ENCODE peak calls at places on chromosomes 12 and 14, in eight cellular contexts. Z is sigmoid colon, Y is right lobe of liver, R is caudate nucleus, D is lung, K is A549, L is AG04450, A is cardiac muscle cell. H is an unnamed sample.

GRCh38 chr12:61857968-61858367 is 402.2 kb upstream of the USP15 start:
- DNase-seq in Z (no peak), Y (no peak), R (no peak), D (no peak), K (no peak), L (no peak), A (no peak), H (no peak)

GRCh38 chr12:104201238-104202001 is 14.2 kb upstream of the TXNRD1 start:
- DNase-seq in Z (no peak), Y (peak; percentile 54), R (peak; percentile 18), D (peak; percentile 46), K (peak; percentile 86), L (no peak), A (peak; percentile 63), H (peak; percentile 35)

GRCh38 chr14:77838756-77839565 is 39.1 kb downstream of the ADCK1 start:
- DNase-seq in Z (no peak), Y (no peak), R (peak; percentile 37), D (no peak), K (no peak), L (no peak), A (no peak), H (no peak)

GRCh38 chr14:104600141-104600643 is 4.4 kb downstream of the TMEM179 start:
- DNase-seq in Z (no peak), Y (no peak), R (no peak), D (no peak), K (peak; percentile 55), L (no peak), A (no peak), H (no peak)

GRCh38 chr14:98120831-98121464 is 1151.0 kb downstream of the BCL11B start:
- DNase-seq in Z (no peak), Y (no peak), R (no peak), D (no peak), K (no peak), L (no peak), A (no peak), H (no peak)

GRCh38 chr14:102295301-102295700 is 9.7 kb downstream of the MOK start:
- DNase-seq in Z (no peak), Y (no peak), R (no peak), D (no peak), K (no peak), L (no peak), A (no peak), H (no peak)

GRCh38 chr14:79658224-79658623 is 553.1 kb downstream of the DIO2 start:
- DNase-seq in Z (no peak), Y (no peak), R (no peak), D (no peak), K (no peak), L (no peak), A (peak; percentile 9), H (no peak)

GRCh38 chr14:33618361-33619095 is 332.3 kb downstream of the EGLN3 start:
- DNase-seq in Z (no peak), Y (no peak), R (no peak), D (no peak), K (no peak), L (no peak), A (no peak), H (no peak)

GRCh38 chr12:97573901-97574300 is 111.3 kb downstream of the RMST start:
- DNase-seq in Z (no peak), Y (no peak), R (no peak), D (no peak), K (no peak), L (no peak), A (no peak), H (no peak)

GRCh38 chr14:105294142-105294597 is 6.6 kb downstream of the BRF1 start:
- DNase-seq in Z (no peak), Y (no peak), R (peak; percentile 30), D (no peak), K (no peak), L (no peak), A (no peak), H (peak; percentile 62)

GRCh38 chr14:97841762-97842161 is 1044.6 kb downstream of the VRK1 start:
- DNase-seq in Z (no peak), Y (no peak), R (no peak), D (no peak), K (no peak), L (no peak), A (no peak), H (no peak)

GRCh38 chr14:74577948-74578275 is 34.1 kb downstream of the LTBP2 start:
- DNase-seq in Z (peak; percentile 36), Y (no peak), R (no peak), D (no peak), K (no peak), L (no peak), A (no peak), H (no peak)

GRCh38 chr12:5506821-5507231 is 74.9 kb downstream of the NTF3 start:
- DNase-seq in Z (no peak), Y (no peak), R (no peak), D (no peak), K (no peak), L (no peak), A (no peak), H (no peak)

GRCh38 chr14:97634786-97635185 is 837.6 kb downstream of the VRK1 start:
- DNase-seq in Z (no peak), Y (no peak), R (no peak), D (no peak), K (peak; percentile 11), L (no peak), A (no peak), H (peak; percentile 10)

GRCh38 chr14:69495341-69495921 is 10.9 kb downstream of the PLEKHD1 start:
- DNase-seq in Z (no peak), Y (no peak), R (no peak), D (no peak), K (no peak), L (no peak), A (no peak), H (no peak)

GRCh38 chr12:14111230-14111865 is 129.9 kb upstream of the GRIN2B start:
- DNase-seq in Z (no peak), Y (no peak), R (peak; percentile 44), D (no peak), K (peak; percentile 39), L (no peak), A (peak; percentile 44), H (no peak)

GRCh38 chr14:22656945-22657711 is 13.0 kb upstream of the OR6J1 start:
- DNase-seq in Z (no peak), Y (no peak), R (no peak), D (no peak), K (no peak), L (no peak), A (no peak), H (no peak)

GRCh38 chr12:5780536-5780935 is 164.5 kb downstream of the ANO2 start:
- DNase-seq in Z (no peak), Y (no peak), R (no peak), D (peak; percentile 22), K (no peak), L (no peak), A (no peak), H (no peak)

GRCh38 chr12:57836442-57837375 is 9.8 kb downstream of the CTDSP2 start:
- DNase-seq in Z (peak; percentile 89), Y (peak; percentile 76), R (peak; percentile 44), D (peak; percentile 64), K (no peak), L (peak; percentile 46), A (peak; percentile 66), H (peak; percentile 32)

GRCh38 chr14:49036236-49036635 is 549.9 kb downstream of the RPS29 start:
- DNase-seq in Z (no peak), Y (no peak), R (no peak), D (no peak), K (no peak), L (no peak), A (no peak), H (no peak)

GRCh38 chr12:936377-937345 is 12.8 kb downstream of the RAD52 start:
- DNase-seq in Z (no peak), Y (no peak), R (no peak), D (no peak), K (no peak), L (no peak), A (no peak), H (no peak)

DNA sequence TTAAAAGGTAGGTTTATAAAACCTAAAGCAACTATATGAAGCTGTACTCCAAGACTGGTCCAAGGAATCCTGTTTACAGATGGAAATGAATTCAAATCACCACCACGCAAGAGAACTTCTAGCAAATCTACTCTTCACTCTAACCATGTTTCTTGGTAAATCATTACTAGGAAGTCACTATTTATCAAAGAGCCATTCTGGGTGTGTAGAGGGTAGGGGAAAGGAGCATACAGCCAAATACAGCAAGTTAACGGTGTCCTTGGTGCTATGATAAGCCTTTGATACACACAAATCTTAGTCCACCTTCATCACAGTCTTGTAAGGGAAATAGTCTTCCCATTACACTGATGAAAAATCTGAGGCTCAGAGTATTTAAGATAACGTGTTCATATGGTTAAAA is 16.8 kb downstream of the NIN start:
- DNase-seq in Z (no peak), Y (no peak), R (no peak), D (no peak), K (no peak), L (no peak), A (no peak), H (no peak)
- H3K27ac ChIP-seq in Z (no peak overlapping the region), Y (no peak overlapping the region), R (no peak overlapping the region), D (no peak overlapping the region), K (no peak overlapping the region), L (no peak overlapping the region), A (no peak overlapping the region), H (no peak overlapping the region)

GRCh38 chr12:50205648-50206047 is 38.5 kb upstream of the CERS5 start:
- DNase-seq in Z (no peak), Y (no peak), R (no peak), D (no peak), K (no peak), L (no peak), A (no peak), H (no peak)
- H3K27ac ChIP-seq in Z (no peak overlapping the region), Y (no peak overlapping the region), R (no peak overlapping the region), D (no peak overlapping the region), K (no peak overlapping the region), L (no peak overlapping the region), A (no peak overlapping the region), H (no peak overlapping the region)

DNA sequence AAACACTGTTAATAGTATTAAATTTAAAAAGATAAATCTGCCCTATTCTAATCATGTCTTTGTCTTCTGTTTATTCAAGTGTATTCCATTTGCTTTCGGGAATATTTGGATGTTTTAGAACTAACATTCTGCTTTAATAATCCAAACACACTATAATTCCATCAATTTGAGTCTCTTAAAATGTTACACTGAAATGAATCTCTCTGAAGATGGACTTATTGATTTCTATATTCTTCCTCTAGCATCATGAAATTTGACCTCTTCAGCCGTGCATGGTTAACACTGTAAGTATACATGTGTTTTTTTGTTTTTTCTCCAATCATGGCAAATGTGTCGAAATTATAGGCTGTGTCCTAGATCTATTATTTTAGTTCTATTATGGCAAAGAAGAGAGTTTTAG is 339.2 kb downstream of the ACSS3 start:
- DNase-seq in Z (no peak), Y (no peak), R (no peak), D (no peak), K (no peak), L (no peak), A (no peak), H (no peak)
- H3K27ac ChIP-seq in Z (no peak overlapping the region), Y (no peak overlapping the region), R (peak overlapping the region; percentile 91), D (no peak overlapping the region), K (no peak overlapping the region), L (no peak overlapping the region), A (no peak overlapping the region), H (no peak overlapping the region)

GRCh38 chr12:55700255-55701018 is 7.3 kb downstream of the ITGA7 start:
- DNase-seq in Z (peak; percentile 59), Y (no peak), R (no peak), D (no peak), K (no peak), L (no peak), A (no peak), H (no peak)
- H3K27ac ChIP-seq in Z (peak overlapping the region; percentile 100), Y (no peak overlapping the region), R (no peak overlapping the region), D (peak overlapping the region; percentile 46), K (no peak overlapping the region), L (no peak overlapping the region), A (no peak overlapping the region), H (no peak overlapping the region)